ENCODE peak calls at places on chromosome 2, in five cellular contexts. F is CD4-positive, CD25-positive, alpha-beta regulatory T cell; R is activated CD4-positive, alpha-beta T cell treated with anti-CD3 and anti-CD28 coated beads for 24 hours; N is nucleus accumbens; C is EH. W is an unnamed sample.

GRCh38 chr2:218024336-218024735 is 21.5 kb upstream of the TNS1 start:
- DNase-seq in F (no peak), R (no peak), N (no peak), C (no peak), W (peak; percentile 71)

GRCh38 chr2:234142530-234142929 is 92.0 kb downstream of the SPP2 start:
- DNase-seq in F (no peak), R (no peak), N (no peak), C (peak; percentile 45), W (no peak)

GRCh38 chr2:55103039-55103438 is 52.8 kb upstream of the RTN4 start:
- DNase-seq in F (no peak), R (no peak), N (no peak), C (no peak), W (no peak)

GRCh38 chr2:64463784-64464183 is 9.8 kb downstream of the LGALSL start:
- DNase-seq in F (no peak), R (no peak), N (no peak), C (peak; percentile 69), W (no peak)

GRCh38 chr2:42216712-42217111 is 47.6 kb downstream of the EML4 start:
- DNase-seq in F (no peak), R (no peak), N (no peak), C (peak; percentile 54), W (no peak)

GRCh38 chr2:82968381-82968780 is 1490.7 kb downstream of the SUCLG1 start:
- DNase-seq in F (no peak), R (no peak), N (no peak), C (peak; percentile 7), W (no peak)

GRCh38 chr2:120245520-120245835 is 7.2 kb upstream of the RALB start:
- DNase-seq in F (no peak), R (no peak), N (no peak), C (peak; percentile 76), W (no peak)

GRCh38 chr2:152826880-152827279 is 108.5 kb downstream of the ARL6IP6 start:
- DNase-seq in F (no peak), R (no peak), N (no peak), C (peak; percentile 78), W (no peak)

GRCh38 chr2:242098445-242099128 is 229.1 kb downstream of the RTP5 start:
- DNase-seq in F (no peak), R (no peak), N (no peak), C (no peak), W (no peak)

GRCh38 chr2:1162768-1163584 is 212.3 kb downstream of the SNTG2 start:
- DNase-seq in F (no peak), R (peak; percentile 15), N (no peak), C (peak; percentile 33), W (no peak)

GRCh38 chr2:101200714-101201113 is 49.5 kb upstream of the TBC1D8 start:
- DNase-seq in F (no peak), R (no peak), N (no peak), C (peak; percentile 40), W (no peak)

GRCh38 chr2:239208470-239209180 is 192.2 kb downstream of the HDAC4 start:
- DNase-seq in F (no peak), R (no peak), N (no peak), C (no peak), W (no peak)

GRCh38 chr2:118307864-118308263 is 219.6 kb downstream of the INSIG2 start:
- DNase-seq in F (no peak), R (no peak), N (no peak), C (no peak), W (no peak)

GRCh38 chr2:217711236-217711635 is 291.6 kb downstream of the TNS1 start:
- DNase-seq in F (no peak), R (no peak), N (no peak), C (peak; percentile 91), W (no peak)

GRCh38 chr2:200050921-200051620 is 95.7 kb downstream of the MAIP1 start:
- DNase-seq in F (no peak), R (no peak), N (no peak), C (no peak), W (no peak)

GRCh38 chr2:181985632-181986205 is at the start of gene PPP1R1C:
- DNase-seq in F (no peak), R (no peak), N (peak; percentile 1), C (no peak), W (no peak)

GRCh38 chr2:169478745-169479256 is 493 bp upstream of the BBS5 start:
- DNase-seq in F (no peak), R (no peak), N (no peak), C (no peak), W (no peak)

GRCh38 chr2:199985625-199986207 is 30.3 kb downstream of the MAIP1 start:
- DNase-seq in F (peak; percentile 7), R (peak; percentile 35), N (peak; percentile 16), C (peak; percentile 78), W (peak; percentile 46)

GRCh38 chr2:230447455-230448451 is 31.8 kb downstream of the SP100 start:
- DNase-seq in F (no peak), R (no peak), N (no peak), C (no peak), W (no peak)

GRCh38 chr2:221254281-221254680 is 317.8 kb downstream of the EPHA4 start:
- DNase-seq in F (no peak), R (no peak), N (no peak), C (peak; percentile 17), W (no peak)

GRCh38 chr2:97751752-97752151 is 38.4 kb downstream of the ZAP70 start:
- DNase-seq in F (no peak), R (no peak), N (no peak), C (peak; percentile 28), W (no peak)

GRCh38 chr2:238127165-238128060 is 11.1 kb upstream of the KLHL30 start:
- DNase-seq in F (no peak), R (no peak), N (no peak), C (peak; percentile 68), W (no peak)

GRCh38 chr2:83067947-83068346 is 1391.1 kb downstream of the SUCLG1 start:
- DNase-seq in F (no peak), R (no peak), N (no peak), C (no peak), W (no peak)

W was measured in lower leg skin.